ENCODE peak calls at places on chromosomes 12 and 14, in five cellular contexts. Z is right atrium auricular region, A is body of pancreas, B is choroid plexus epithelial cell, I is MM.1S. Q is an unnamed sample.

GRCh38 chr12:125187148-125187733 is 122.0 kb downstream of the AACS start:
- DNase-seq in Z (no peak), A (no peak), B (no peak), I (no peak), Q (no peak)

GRCh38 chr14:64812412-64812811 is 67.3 kb downstream of the SPTB start:
- DNase-seq in Z (no peak), A (peak; percentile 63), B (no peak), I (peak; percentile 78), Q (no peak)

GRCh38 chr12:11578461-11578993 is 70.9 kb upstream of the ETV6 start:
- DNase-seq in Z (no peak), A (no peak), B (no peak), I (no peak), Q (no peak)

GRCh38 chr12:65300679-65301349 is 22.3 kb downstream of the MSRB3 start:
- DNase-seq in Z (no peak), A (no peak), B (peak; percentile 58), I (no peak), Q (no peak)

GRCh38 chr14:61994589-61994988 is 232.4 kb downstream of the SNAPC1 start:
- DNase-seq in Z (no peak), A (no peak), B (no peak), I (no peak), Q (no peak)

GRCh38 chr12:102891756-102892155 is 25.3 kb downstream of the PAH start:
- DNase-seq in Z (no peak), A (no peak), B (no peak), I (no peak), Q (no peak)

GRCh38 chr12:89060133-89060532 is 292.2 kb downstream of the DUSP6 start:
- DNase-seq in Z (no peak), A (no peak), B (peak; percentile 95), I (no peak), Q (no peak)

GRCh38 chr14:70735043-70735442 is 74.3 kb downstream of the MAP3K9 start:
- DNase-seq in Z (no peak), A (no peak), B (peak; percentile 38), I (no peak), Q (no peak)

GRCh38 chr12:123948401-123949117 is 24.1 kb downstream of the CCDC92 start:
- DNase-seq in Z (no peak), A (no peak), B (no peak), I (no peak), Q (no peak)

GRCh38 chr12:49190317-49190716 is 1.4 kb upstream of the TUBA1A start:
- DNase-seq in Z (no peak), A (no peak), B (no peak), I (no peak), Q (no peak)

GRCh38 chr12:116760621-116761020 is 22.5 kb downstream of the RNFT2 start:
- DNase-seq in Z (no peak), A (no peak), B (no peak), I (no peak), Q (no peak)

GRCh38 chr14:68694516-68695235 is 98.2 kb downstream of the ZFP36L1 start:
- DNase-seq in Z (no peak), A (no peak), B (peak; percentile 67), I (no peak), Q (no peak)

GRCh38 chr12:113203852-113204760 is 17.2 kb upstream of the TPCN1 start:
- DNase-seq in Z (no peak), A (no peak), B (peak; percentile 42), I (no peak), Q (no peak)

GRCh38 chr12:29425722-29426121 is 44.8 kb upstream of the ERGIC2 start:
- DNase-seq in Z (no peak), A (no peak), B (no peak), I (no peak), Q (no peak)

GRCh38 chr12:28035483-28035882 is 63.0 kb upstream of the PTHLH start:
- DNase-seq in Z (no peak), A (no peak), B (peak; percentile 63), I (no peak), Q (no peak)

GRCh38 chr14:35821546-35822411 is 4.4 kb upstream of the BRMS1L start:
- DNase-seq in Z (no peak), A (no peak), B (peak; percentile 64), I (peak; percentile 23), Q (no peak)

GRCh38 chr12:47449797-47450196 is 256.0 kb downstream of the RPAP3 start:
- DNase-seq in Z (no peak), A (no peak), B (no peak), I (no peak), Q (no peak)

GRCh38 chr12:19220205-19220604 is 90.7 kb downstream of the PLEKHA5 start:
- DNase-seq in Z (no peak), A (no peak), B (peak; percentile 74), I (no peak), Q (no peak)

GRCh38 chr12:92094751-92095161 is 50.9 kb downstream of the BTG1 start:
- DNase-seq in Z (no peak), A (no peak), B (peak; percentile 39), I (peak; percentile 23), Q (no peak)

GRCh38 chr12:120181991-120182631 is 12.4 kb downstream of the GCN1 start:
- DNase-seq in Z (no peak), A (no peak), B (peak; percentile 71), I (no peak), Q (no peak)

DNA sequence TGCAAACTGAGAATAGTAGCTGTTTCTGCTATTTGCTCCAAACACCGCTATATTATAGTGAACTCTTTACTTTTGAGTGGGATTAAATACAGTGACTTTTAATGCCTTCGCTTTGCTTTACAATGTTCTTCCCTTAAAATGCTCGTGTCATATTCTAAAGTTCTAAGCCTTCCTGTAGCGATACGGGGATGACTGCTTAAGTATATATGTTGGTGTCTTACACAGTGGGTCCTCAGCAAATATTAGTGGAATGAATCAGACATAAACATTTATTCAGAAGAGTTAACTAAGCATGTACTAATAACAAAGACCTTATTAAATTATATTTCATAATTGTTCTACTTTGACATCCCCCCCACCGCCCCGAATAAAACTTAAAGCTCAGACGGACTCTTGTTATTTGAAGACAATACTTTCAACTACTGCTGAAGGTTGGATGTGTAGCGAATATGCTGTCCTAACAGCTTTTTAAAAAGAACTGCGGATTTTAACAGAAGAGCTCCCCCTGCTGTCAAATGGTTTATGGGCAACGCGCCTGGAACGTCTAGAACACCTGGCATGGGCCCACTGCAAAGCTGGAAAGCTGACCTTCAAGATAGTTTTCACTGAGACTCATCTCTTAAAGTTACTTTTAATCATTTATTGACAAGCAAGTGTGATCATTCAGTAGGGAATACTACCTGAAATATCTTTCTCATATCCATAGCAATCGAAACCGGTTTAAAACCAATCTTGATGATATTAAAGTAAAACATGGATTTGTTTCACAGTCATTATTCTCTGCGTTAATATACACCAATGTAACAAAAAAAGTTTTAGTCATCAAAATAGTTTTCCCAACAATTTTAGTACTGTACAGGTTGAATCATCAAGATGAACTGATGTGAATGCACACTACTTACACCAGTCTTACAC is 136.7 kb upstream of the KRAS start:
- DNase-seq in Z (peak; percentile 91), A (peak; percentile 90), B (peak; percentile 96), I (peak; percentile 92), Q (no peak)
- TF ChIP-seq CTCF in Z (peak; percentile 87), A (peak; percentile 84), B (peak; percentile 93), I (peak; percentile 87), Q (peak; percentile 85)

DNA sequence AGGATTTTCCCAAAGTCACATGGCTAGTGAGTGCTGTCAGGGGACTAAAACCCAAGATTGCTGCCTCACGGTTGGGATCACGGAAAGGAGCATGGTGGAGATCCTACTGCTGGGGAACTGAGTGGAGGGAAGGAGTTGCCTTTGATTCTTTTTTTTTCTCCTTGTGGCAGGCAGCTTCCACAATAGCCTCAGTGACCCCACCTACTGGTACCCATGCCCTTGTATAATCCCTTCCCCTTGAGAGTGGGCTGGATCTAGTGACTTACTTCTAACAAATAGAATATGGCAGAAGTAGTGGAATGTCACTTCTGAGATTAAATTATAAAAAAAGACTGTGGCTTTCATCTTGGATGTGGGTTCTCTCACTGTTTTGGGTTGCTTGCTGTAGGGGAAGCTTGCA is 135.7 kb downstream of the DICER1 start:
- DNase-seq in Z (no peak), A (no peak), B (no peak), I (no peak), Q (no peak)
- H3K4me3 ChIP-seq in Z (no peak overlapping the region), A (no peak overlapping the region), B (no peak overlapping the region), I (no peak overlapping the region), Q (no peak overlapping the region)

DNA sequence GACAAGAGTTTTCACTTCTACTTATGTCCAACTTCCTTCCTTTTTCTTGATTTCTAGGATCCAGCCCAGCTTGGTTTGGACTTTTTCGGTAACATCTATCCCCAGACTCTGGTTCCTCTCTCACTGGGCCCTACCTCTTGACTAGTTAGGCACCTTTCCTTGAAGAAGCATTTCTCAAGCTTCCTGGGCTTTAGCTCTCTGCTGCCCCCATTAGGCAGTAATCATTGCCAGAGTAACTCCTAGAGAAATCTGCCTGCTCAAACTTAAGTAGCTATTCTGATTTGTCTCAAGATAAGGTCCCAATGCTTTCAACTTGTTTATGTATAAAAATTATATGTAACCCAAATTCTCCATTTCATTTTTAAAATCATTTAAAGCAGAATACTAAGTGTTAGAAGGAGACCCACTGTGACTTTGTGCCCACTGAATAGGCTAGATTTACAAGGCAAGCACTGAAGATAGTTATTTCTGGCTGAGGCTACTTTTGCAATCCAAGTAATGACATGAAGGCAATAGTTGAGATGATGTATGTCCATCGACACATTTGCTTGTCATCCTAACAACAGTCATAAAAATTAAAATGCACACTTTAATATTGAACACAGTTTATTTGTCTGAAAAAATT is 275.0 kb upstream of the G2E3 start:
- DNase-seq in Z (no peak), A (peak; percentile 46), B (peak; percentile 83), I (peak; percentile 19), Q (no peak)
- TF ChIP-seq CTCF in Z (peak; percentile 50), A (peak; percentile 52), B (peak; percentile 95), I (peak; percentile 54), Q (peak; percentile 54)

GRCh38 chr12:51863363-51863920 is 14.9 kb upstream of the FIGNL2 start:
- DNase-seq in Z (no peak), A (no peak), B (no peak), I (no peak), Q (no peak)

GRCh38 chr12:51862947-51863346 is 14.4 kb upstream of the FIGNL2 start:
- DNase-seq in Z (no peak), A (no peak), B (no peak), I (no peak), Q (no peak)

GRCh38 chr12:51864701-51865469 is 16.4 kb upstream of the FIGNL2 start:
- DNase-seq in Z (no peak), A (no peak), B (no peak), I (no peak), Q (no peak)

GRCh38 chr12:51865470-51865745 is 16.9 kb upstream of the FIGNL2 start:
- DNase-seq in Z (no peak), A (no peak), B (no peak), I (no peak), Q (no peak)

DNA sequence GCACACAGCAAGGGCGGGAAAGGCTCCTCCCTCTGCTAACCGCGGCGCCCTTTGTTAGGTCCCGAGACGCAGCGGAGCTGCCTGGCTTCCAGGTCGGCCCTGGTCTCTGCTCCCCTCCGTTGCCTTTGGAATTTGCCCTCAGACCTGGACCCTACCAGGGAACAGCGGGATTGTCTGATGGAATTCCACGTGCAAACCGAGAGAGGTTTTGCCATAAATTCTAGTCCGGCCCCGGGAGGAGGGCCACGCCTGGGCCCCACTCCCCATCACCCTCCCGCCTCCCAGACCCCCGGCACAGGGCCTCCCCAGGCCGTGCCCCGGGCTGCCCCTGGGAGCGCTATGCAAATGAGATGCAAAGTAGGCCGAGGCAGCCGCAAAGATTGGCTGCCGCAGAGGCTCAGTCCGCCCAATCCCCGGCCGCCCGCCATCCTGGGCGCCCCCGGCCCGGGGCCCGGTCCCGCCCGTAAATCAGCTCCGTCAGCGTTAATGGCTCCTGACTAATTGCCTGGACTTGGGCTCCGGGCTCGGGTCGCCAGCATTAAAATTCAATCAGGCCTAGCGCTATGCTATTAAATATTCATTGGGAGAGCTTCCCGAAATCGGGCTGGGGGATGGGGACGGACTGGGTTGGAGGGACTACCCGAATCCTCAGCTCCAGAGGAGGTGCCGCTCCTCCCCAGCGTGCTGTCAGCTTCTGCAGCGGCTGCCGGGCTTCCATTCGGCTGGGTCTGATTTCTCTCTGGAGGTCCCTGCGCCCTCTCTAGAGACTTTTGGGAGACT is 15.6 kb upstream of the FIGNL2 start:
- DNase-seq in Z (no peak), A (no peak), B (no peak), I (no peak), Q (no peak)
- H3K4me3 ChIP-seq in Z (peak overlapping the region; percentile 43), A (no peak overlapping the region), B (peak overlapping the region; percentile 29), I (peak overlapping the region; percentile 10), Q (peak overlapping the region; percentile 31)

Q was measured in esophagus squamous epithelium.